ENCODE peak calls at places on chromosomes 13 and 19, in four cellular contexts. One of them, this sample, is unnamed.
A peak's percentile ranks its signal among the peaks of the same experiment; 100 is the strongest.

GRCh38 chr19:41112728-41113290 is 1.4 kb upstream of the CYP2F1 start:
- DNase-seq in K562: no peak
- DNase-seq in HEK293T: no peak
- DNase-seq in HepG2: no peak
- DNase-seq in this sample: no peak

GRCh38 chr19:38734426-38735256 is 9.6 kb downstream of the CAPN12 start:
- DNase-seq in K562: peak; percentile 29
- DNase-seq in HEK293T: no peak
- DNase-seq in HepG2: no peak
- DNase-seq in this sample: no peak

GRCh38 chr19:8304841-8305621 is 3.1 kb downstream of the CD320 start:
- DNase-seq in K562: peak; percentile 90
- DNase-seq in HEK293T: peak; percentile 80
- DNase-seq in HepG2: no peak
- DNase-seq in this sample: peak; percentile 90

GRCh38 chr13:24348385-24348784 is 39.0 kb downstream of the C1QTNF9 start:
- DNase-seq in K562: no peak
- DNase-seq in HEK293T: no peak
- DNase-seq in HepG2: no peak
- DNase-seq in this sample: no peak

GRCh38 chr19:19591133-19591825 is 27.2 kb downstream of the PBX4 start:
- DNase-seq in K562: no peak
- DNase-seq in HEK293T: no peak
- DNase-seq in HepG2: peak; percentile 23
- DNase-seq in this sample: peak; percentile 19

GRCh38 chr19:40585677-40586422 is 9.2 kb downstream of the SHKBP1 start:
- DNase-seq in K562: no peak
- DNase-seq in HEK293T: no peak
- DNase-seq in HepG2: no peak
- DNase-seq in this sample: no peak

GRCh38 chr13:100100115-100100879 is 11.4 kb downstream of the PCCA start:
- DNase-seq in K562: peak; percentile 9
- DNase-seq in HEK293T: no peak
- DNase-seq in HepG2: peak; percentile 71
- DNase-seq in this sample: no peak

GRCh38 chr13:49791214-49791752 is 1.2 kb downstream of the KPNA3 start:
- DNase-seq in K562: peak; percentile 55
- DNase-seq in HEK293T: no peak
- DNase-seq in HepG2: peak; percentile 84
- DNase-seq in this sample: no peak

GRCh38 chr19:15318241-15318691 is 14.1 kb downstream of the BRD4 start:
- DNase-seq in K562: no peak
- DNase-seq in HEK293T: no peak
- DNase-seq in HepG2: no peak
- DNase-seq in this sample: no peak

GRCh38 chr13:111289251-111289650 is 31.2 kb upstream of the TEX29 start:
- DNase-seq in K562: no peak
- DNase-seq in HEK293T: no peak
- DNase-seq in HepG2: no peak
- DNase-seq in this sample: no peak

GRCh38 chr19:5445071-5445470 is 10.1 kb upstream of the ZNRF4 start:
- DNase-seq in K562: no peak
- DNase-seq in HEK293T: no peak
- DNase-seq in HepG2: no peak
- DNase-seq in this sample: no peak

GRCh38 chr19:6071103-6071485 is 39.2 kb downstream of the RFX2 start:
- DNase-seq in K562: no peak
- DNase-seq in HEK293T: no peak
- DNase-seq in HepG2: no peak
- DNase-seq in this sample: no peak

GRCh38 chr19:11257827-11258380 is 4.4 kb downstream of the DOCK6 start:
- DNase-seq in K562: no peak
- DNase-seq in HEK293T: no peak
- DNase-seq in HepG2: no peak
- DNase-seq in this sample: no peak

GRCh38 chr13:46053162-46054012 is 841 bp upstream of the ZC3H13 start:
- DNase-seq in K562: no peak
- DNase-seq in HEK293T: no peak
- DNase-seq in HepG2: no peak
- DNase-seq in this sample: no peak

GRCh38 chr19:46256855-46257254 is 27.3 kb downstream of the IGFL1 start:
- DNase-seq in K562: no peak
- DNase-seq in HEK293T: no peak
- DNase-seq in HepG2: no peak
- DNase-seq in this sample: no peak

GRCh38 chr13:90950134-90950533 is 397.4 kb upstream of the MIR17HG start:
- DNase-seq in K562: no peak
- DNase-seq in HEK293T: no peak
- DNase-seq in HepG2: no peak
- DNase-seq in this sample: no peak

DNA sequence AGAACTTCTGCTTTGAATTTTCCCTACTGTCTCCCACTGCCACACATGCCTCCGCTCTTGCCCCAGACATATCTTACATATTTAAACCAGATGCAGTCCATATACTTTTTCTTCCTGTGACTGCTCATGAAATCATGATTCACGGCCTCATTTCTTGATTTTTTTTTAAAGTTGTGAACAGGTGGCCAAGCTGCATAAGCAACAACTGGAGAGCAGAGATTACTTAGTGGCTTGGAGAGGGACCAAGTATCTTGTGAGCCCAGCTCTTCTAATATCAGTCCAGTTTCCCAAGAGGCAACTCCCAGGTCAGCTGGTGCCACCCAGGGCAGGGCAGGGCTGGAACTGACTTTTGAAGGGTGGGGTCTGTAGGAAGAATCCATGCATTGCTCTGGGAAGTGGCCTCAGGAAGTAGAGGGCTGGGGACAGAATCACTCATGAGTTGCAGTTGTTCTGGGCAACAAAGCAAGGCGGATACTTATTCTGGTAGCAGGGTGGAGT is 152.4 kb downstream of the LMO7 start:
- DNase-seq in K562: no peak
- DNase-seq in HEK293T: no peak
- DNase-seq in HepG2: no peak
- DNase-seq in this sample: no peak
- TF ChIP-seq ELF4 in K562: no peak
- TF ChIP-seq ELF4 in HEK293T: no peak
- TF ChIP-seq ELF4 in HepG2: no peak
- TF ChIP-seq ELF4 in this sample: no peak

DNA sequence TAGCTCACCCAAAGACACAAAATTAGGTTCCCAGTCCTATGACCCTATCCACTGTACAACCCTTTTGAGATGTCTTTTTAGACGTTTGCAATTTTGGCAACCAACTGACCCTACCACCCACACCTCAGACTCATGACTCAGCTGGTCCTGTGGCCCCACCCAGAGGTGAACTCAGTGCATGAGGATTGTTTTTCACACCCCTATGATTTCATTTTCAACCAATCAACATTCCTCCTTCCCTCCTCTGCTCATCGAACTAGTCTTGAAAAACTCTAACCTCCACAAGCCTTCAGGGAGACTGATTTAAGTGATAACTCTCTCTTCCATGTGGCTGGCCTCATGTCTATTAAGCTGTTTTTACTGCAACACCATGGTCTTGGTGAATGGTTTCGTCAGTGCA is 350.7 kb downstream of the UQCRFS1 start:
- DNase-seq in K562: peak; percentile 12
- DNase-seq in HEK293T: no peak
- DNase-seq in HepG2: no peak
- DNase-seq in this sample: no peak
- TF ChIP-seq ELF4 in K562: no peak
- TF ChIP-seq ELF4 in HEK293T: no peak
- TF ChIP-seq ELF4 in HepG2: no peak
- TF ChIP-seq ELF4 in this sample: no peak

GRCh38 chr19:30664358-30665058 is 292.3 kb downstream of the ZNF536 start:
- DNase-seq in K562: peak; percentile 17
- DNase-seq in HEK293T: peak; percentile 42
- DNase-seq in HepG2: peak; percentile 84
- DNase-seq in this sample: peak; percentile 35
- TF ChIP-seq ELF4 in K562: no peak
- TF ChIP-seq ELF4 in HEK293T: no peak
- TF ChIP-seq ELF4 in HepG2: no peak
- TF ChIP-seq ELF4 in this sample: no peak

GRCh38 chr19:3981736-3982681 is 3.3 kb downstream of the EEF2 start:
- DNase-seq in K562: no peak
- DNase-seq in HEK293T: no peak
- DNase-seq in HepG2: no peak
- DNase-seq in this sample: no peak

GRCh38 chr19:3979674-3980352 is 5.5 kb downstream of the EEF2 start:
- DNase-seq in K562: no peak
- DNase-seq in HEK293T: no peak
- DNase-seq in HepG2: no peak
- DNase-seq in this sample: no peak

GRCh38 chr19:3979289-3979673 is 6.0 kb downstream of the EEF2 start:
- DNase-seq in K562: no peak
- DNase-seq in HEK293T: no peak
- DNase-seq in HepG2: no peak
- DNase-seq in this sample: no peak

GRCh38 chr19:3981373-3981735 is 3.9 kb downstream of the EEF2 start:
- DNase-seq in K562: no peak
- DNase-seq in HEK293T: no peak
- DNase-seq in HepG2: no peak
- DNase-seq in this sample: no peak

GRCh38 chr19:3980353-3981251 is 4.7 kb downstream of the EEF2 start:
- DNase-seq in K562: no peak
- DNase-seq in HEK293T: no peak
- DNase-seq in HepG2: no peak
- DNase-seq in this sample: no peak
- TF ChIP-seq ELF4 in K562: no peak
- TF ChIP-seq ELF4 in HEK293T: no peak
- TF ChIP-seq ELF4 in HepG2: no peak
- TF ChIP-seq ELF4 in this sample: no peak

GRCh38 chr19:18304496-18305312 is 18.2 kb downstream of the LSM4 start:
- DNase-seq in K562: peak; percentile 93
- DNase-seq in HEK293T: no peak
- DNase-seq in HepG2: peak; percentile 80
- DNase-seq in this sample: peak; percentile 45
- TF ChIP-seq ELF4 in K562: no peak
- TF ChIP-seq ELF4 in HEK293T: no peak
- TF ChIP-seq ELF4 in HepG2: peak; percentile 70
- TF ChIP-seq ELF4 in this sample: no peak